ENCODE peak calls at places on chromosome 18, in seven cellular contexts. W is H9, M is MM.1S, O is mammary epithelial cell, H is A549, F is K562, Q is DND-41. L is an unnamed sample. For H3K9me3, the result is how much of the 10 kb centered on the place peaks cover.

GRCh38 chr18:65846107-65846506 is 95.3 kb downstream of the CDH7 start:
- DNase-seq in W (no peak), M (no peak), O (no peak), H (no peak), F (no peak), Q (no peak), L (no peak)

GRCh38 chr18:51196116-51196810 is 1.2 kb downstream of the MEX3C start:
- DNase-seq in W (no peak), M (peak), O (no peak), H (no peak), F (peak), Q (peak), L (no peak)

GRCh38 chr18:23121133-23121532 is 14.2 kb upstream of the CABLES1 start:
- DNase-seq in W (peak), M (no peak), O (no peak), H (no peak), F (no peak), Q (no peak), L (no peak)

GRCh38 chr18:75477913-75478312 is 50.4 kb upstream of the SMIM21 start:
- DNase-seq in W (no peak), M (no peak), O (peak), H (no peak), F (no peak), Q (no peak), L (peak)

GRCh38 chr18:57445488-57446319 is 10.5 kb downstream of the ONECUT2 start:
- DNase-seq in W (no peak), M (no peak), O (no peak), H (peak), F (no peak), Q (no peak), L (no peak)

GRCh38 chr18:11859903-11860407 is 8.7 kb downstream of the CHMP1B start:
- DNase-seq in W (no peak), M (no peak), O (peak), H (peak), F (no peak), Q (no peak), L (peak)

GRCh38 chr18:22710628-22711380 is 222.3 kb upstream of the RBBP8 start:
- DNase-seq in W (no peak), M (no peak), O (peak), H (peak), F (no peak), Q (no peak), L (no peak)

GRCh38 chr18:13452448-13452811 is 233.9 kb downstream of the LDLRAD4 start:
- DNase-seq in W (peak), M (no peak), O (no peak), H (peak), F (no peak), Q (peak), L (no peak)

GRCh38 chr18:55250729-55251128 is 291.5 kb upstream of the CCDC68 start:
- DNase-seq in W (no peak), M (no peak), O (peak), H (no peak), F (no peak), Q (no peak), L (no peak)

GRCh38 chr18:23572012-23572411 is 14.3 kb downstream of the NPC1 start:
- DNase-seq in W (no peak), M (no peak), O (no peak), H (no peak), F (no peak), Q (no peak), L (no peak)

GRCh38 chr18:31469629-31470028 is 22.1 kb downstream of the DSG3 start:
- DNase-seq in W (no peak), M (no peak), O (no peak), H (no peak), F (no peak), Q (no peak), L (no peak)

GRCh38 chr18:46445914-46446313 is 211.1 kb downstream of the LOXHD1 start:
- DNase-seq in W (no peak), M (no peak), O (no peak), H (no peak), F (no peak), Q (no peak), L (no peak)

GRCh38 chr18:8416212-8417019 is 192.8 kb upstream of the RAB12 start:
- DNase-seq in W (no peak), M (no peak), O (no peak), H (no peak), F (no peak), Q (no peak), L (no peak)

GRCh38 chr18:68840554-68841263 is 42.8 kb downstream of the CCDC102B start:
- DNase-seq in W (no peak), M (no peak), O (peak), H (peak), F (no peak), Q (no peak), L (peak)
- H3K4me2 ChIP-seq in W (no peak), M (no peak), O (peak), H (peak), F (no peak), Q (no peak), L (peak)

GRCh38 chr18:48072428-48073204 is 142.2 kb upstream of the SMAD2 start:
- DNase-seq in W (no peak), M (no peak), O (peak), H (no peak), F (no peak), Q (no peak), L (no peak)

GRCh38 chr18:48065601-48065995 is 135.1 kb upstream of the SMAD2 start:
- DNase-seq in W (no peak), M (no peak), O (no peak), H (no peak), F (no peak), Q (no peak), L (no peak)

GRCh38 chr18:48066225-48066652 is 135.8 kb upstream of the SMAD2 start:
- DNase-seq in W (no peak), M (no peak), O (no peak), H (no peak), F (no peak), Q (no peak), L (no peak)

GRCh38 chr18:48064978-48065600 is 134.6 kb upstream of the SMAD2 start:
- DNase-seq in W (no peak), M (no peak), O (no peak), H (no peak), F (no peak), Q (no peak), L (no peak)

GRCh38 chr18:48068916-48069445 is 138.5 kb upstream of the SMAD2 start:
- DNase-seq in W (no peak), M (no peak), O (peak), H (no peak), F (no peak), Q (no peak), L (peak)
- H3K9me3 ChIP-seq in W (under half), M (under half), O (under half), H (under half), F (under half), Q (under half), L (under half)

GRCh38 chr18:59646946-59647307 is 50.3 kb downstream of the CCBE1 start:
- DNase-seq in W (no peak), M (no peak), O (no peak), H (no peak), F (no peak), Q (no peak), L (no peak)

GRCh38 chr18:59643740-59644139 is 53.5 kb downstream of the CCBE1 start:
- DNase-seq in W (no peak), M (no peak), O (no peak), H (no peak), F (no peak), Q (no peak), L (no peak)

GRCh38 chr18:59650266-59650820 is 46.9 kb downstream of the CCBE1 start:
- DNase-seq in W (no peak), M (no peak), O (no peak), H (no peak), F (no peak), Q (no peak), L (no peak)

GRCh38 chr18:59649575-59649974 is 47.6 kb downstream of the CCBE1 start:
- DNase-seq in W (no peak), M (no peak), O (no peak), H (no peak), F (no peak), Q (no peak), L (no peak)

DNA sequence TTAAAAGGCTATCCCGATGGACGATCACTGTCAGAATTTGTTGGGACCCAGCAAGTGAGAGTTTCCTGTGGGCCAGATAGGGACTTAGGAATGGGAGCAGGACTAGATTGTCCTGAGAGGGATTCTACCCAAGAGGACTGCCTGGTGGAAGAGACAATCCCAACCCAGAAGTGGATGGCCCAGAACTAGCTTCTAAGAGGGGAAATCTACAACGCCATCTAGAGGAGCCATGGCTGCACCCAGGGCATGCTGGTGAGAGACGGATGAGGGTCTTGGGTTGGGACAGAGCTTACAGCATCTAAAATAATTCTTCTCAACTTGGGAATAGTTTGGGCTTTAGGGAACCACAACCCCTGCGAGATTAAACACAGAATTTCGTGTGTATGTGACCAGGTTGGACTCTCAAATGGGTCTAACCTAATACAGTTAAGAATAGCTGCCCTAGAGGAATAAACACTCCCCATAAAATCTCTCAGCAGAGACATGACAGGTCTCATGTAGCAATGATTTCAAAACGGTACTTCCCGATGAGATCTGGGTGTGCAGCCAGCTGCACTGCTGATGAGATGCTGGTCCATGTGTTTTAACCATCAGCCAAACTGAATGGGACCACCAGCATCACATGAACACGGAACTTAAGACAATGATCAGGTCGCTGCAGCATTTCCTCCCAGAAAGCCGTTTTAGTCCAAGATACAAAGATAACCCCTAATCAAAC is 50.8 kb downstream of the CCBE1 start:
- DNase-seq in W (peak), M (no peak), O (no peak), H (no peak), F (no peak), Q (no peak), L (no peak)
- H3K4me2 ChIP-seq in W (no peak), M (no peak), O (no peak), H (no peak), F (no peak), Q (no peak), L (no peak)

DNA sequence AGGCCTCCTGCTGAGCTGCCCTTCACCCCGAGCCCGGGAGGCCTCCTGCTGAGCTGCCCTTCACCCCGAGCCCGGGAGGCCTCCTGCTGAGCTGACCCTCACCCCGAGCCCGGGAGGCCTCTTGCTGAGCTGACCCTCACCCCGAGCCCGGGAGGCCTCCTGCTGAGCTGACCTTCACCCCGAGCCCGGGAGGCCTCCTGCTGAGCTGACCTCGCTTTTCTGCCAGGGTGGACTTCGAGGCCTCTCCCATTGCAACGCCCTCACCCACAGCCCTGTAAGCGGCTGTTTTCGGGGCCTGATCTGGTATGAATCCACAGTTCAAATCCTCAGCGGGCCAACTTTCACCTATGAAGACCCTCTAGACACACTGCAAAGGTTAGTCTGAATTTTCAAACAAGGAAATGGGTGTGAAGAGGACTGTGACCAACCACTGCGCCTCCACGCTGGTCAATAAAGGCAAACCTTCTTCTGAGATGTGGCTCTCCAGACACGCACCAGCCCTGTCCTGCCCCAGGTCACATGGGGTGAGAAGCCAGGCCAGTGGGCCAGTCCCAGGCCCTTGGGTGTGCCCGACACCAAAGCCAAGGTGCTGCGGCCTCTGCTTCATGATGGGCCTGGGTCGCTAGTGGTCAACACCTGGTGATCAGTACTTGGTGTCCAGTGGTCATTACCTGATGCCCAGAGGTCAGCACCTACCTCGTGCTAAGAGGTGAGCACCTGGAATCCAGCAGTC is 225.1 kb upstream of the SALL3 start:
- DNase-seq in W (no peak), M (no peak), O (no peak), H (no peak), F (no peak), Q (no peak), L (no peak)
- H3K9me3 ChIP-seq in W (under half), M (under half), O (under half), H (under half), F (under half), Q (under half), L (under half)

GRCh38 chr18:63158676-63159291 is 160.8 kb downstream of the BCL2 start:
- DNase-seq in W (no peak), M (peak), O (no peak), H (no peak), F (no peak), Q (no peak), L (no peak)
- H3K4me2 ChIP-seq in W (no peak), M (peak), O (no peak), H (no peak), F (no peak), Q (no peak), L (no peak)

DNA sequence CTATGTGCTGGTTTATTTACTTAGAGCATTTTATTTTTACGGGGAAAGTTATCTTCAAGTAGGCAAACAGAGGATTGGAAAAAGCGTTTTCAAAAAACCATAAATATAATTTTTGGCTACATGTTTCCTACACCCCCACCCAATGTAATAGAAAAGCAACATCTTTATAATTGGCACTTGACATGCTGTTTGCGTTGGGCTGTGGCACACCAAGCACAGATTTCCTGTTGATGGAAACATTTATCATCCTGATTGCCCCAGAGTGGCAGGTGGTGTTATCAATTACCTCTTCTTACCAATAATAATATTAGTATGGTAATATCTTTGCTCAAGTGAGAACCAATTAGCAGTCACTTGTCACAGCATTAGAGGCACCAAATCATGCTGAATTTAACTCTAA is 3.9 kb upstream of the SALL3 start:
- DNase-seq in W (no peak), M (no peak), O (no peak), H (no peak), F (no peak), Q (no peak), L (no peak)
- H3K9me3 ChIP-seq in W (under half), M (under half), O (under half), H (under half), F (under half), Q (under half), L (under half)

L was measured in keratinocyte.